ENCODE peak calls at places on chromosomes 5 and 9, in seven cellular contexts. X is NCI-H524 treated with DMSO at 0.1 percent for 48 hours, K is HTR-8/SVneo, N is NCI-H1417, M is Peyer's patch, P is adipocyte, A is type B pancreatic cell. Y is an unnamed sample.

GRCh38 chr9:8486095-8486494 is 686.5 kb upstream of the DMAC1 start:
- DNase-seq in K (no peak), N (peak; percentile 5), A (no peak), M (no peak), P (no peak), X (peak; percentile 2), Y (peak; percentile 45)

GRCh38 chr5:134236208-134236761 is 10.4 kb upstream of the PPP2CA start:
- DNase-seq in A (no peak), M (no peak), X (no peak), P (no peak), N (no peak), K (no peak), Y (no peak)

GRCh38 chr5:64506567-64507321 is 929 bp downstream of the RGS7BP start:
- DNase-seq in P (no peak), X (no peak), M (peak; percentile 55), K (no peak), A (no peak), N (peak; percentile 50), Y (no peak)

GRCh38 chr5:139363937-139364336 is 19.2 kb downstream of the SLC23A1 start:
- DNase-seq in N (no peak), P (no peak), X (no peak), M (no peak), K (no peak), A (no peak), Y (no peak)

GRCh38 chr5:25950681-25951080 is 1087.7 kb downstream of the CDH9 start:
- DNase-seq in A (no peak), X (no peak), P (no peak), M (no peak), N (no peak), K (no peak), Y (no peak)

GRCh38 chr5:81708889-81709288 is 42.0 kb downstream of the SSBP2 start:
- DNase-seq in A (no peak), X (no peak), K (no peak), M (no peak), P (no peak), N (no peak), Y (no peak)

GRCh38 chr5:152593388-152593787 is 188.3 kb upstream of the NMUR2 start:
- DNase-seq in N (no peak), P (no peak), X (no peak), K (no peak), M (no peak), A (no peak), Y (no peak)

GRCh38 chr5:141186897-141187512 is at the start of gene PCDHB9:
- DNase-seq in P (peak; percentile 79), K (peak; percentile 56), A (no peak), X (peak; percentile 55), M (no peak), N (peak; percentile 18), Y (no peak)

GRCh38 chr5:177545487-177546261 is 8.7 kb downstream of the FAM193B start:
- DNase-seq in M (peak; percentile 76), A (no peak), P (peak; percentile 95), X (no peak), N (no peak), K (no peak), Y (peak; percentile 37)

GRCh38 chr9:133168432-133168831 is 4.7 kb upstream of the GBGT1 start:
- DNase-seq in A (no peak), X (no peak), M (no peak), P (no peak), K (no peak), N (no peak), Y (peak; percentile 12)

GRCh38 chr9:1100945-1101344 is 50.8 kb downstream of the DMRT2 start:
- DNase-seq in K (no peak), N (no peak), A (no peak), X (no peak), P (peak; percentile 13), M (peak; percentile 45), Y (peak; percentile 56)

GRCh38 chr5:99034336-99034735 is 105.5 kb upstream of the CHD1 start:
- DNase-seq in P (peak; percentile 18), M (no peak), A (no peak), K (no peak), X (no peak), N (no peak), Y (peak; percentile 85)

GRCh38 chr9:113228130-113228665 is 6.9 kb downstream of the SLC31A1 start:
- DNase-seq in A (no peak), K (no peak), P (no peak), X (no peak), N (peak; percentile 2), M (no peak), Y (no peak)

GRCh38 chr5:168885324-168886120 is 306.4 kb upstream of the PANK3 start:
- DNase-seq in M (no peak), A (no peak), P (no peak), X (no peak), N (no peak), K (no peak), Y (no peak)

GRCh38 chr9:107639426-107639825 is 149.9 kb upstream of the KLF4 start:
- DNase-seq in P (no peak), K (no peak), A (no peak), M (no peak), N (peak; percentile 72), X (peak; percentile 24), Y (no peak)

GRCh38 chr5:75265731-75266130 is 29.1 kb upstream of the ANKRD31 start:
- DNase-seq in M (no peak), X (no peak), A (no peak), K (peak; percentile 19), N (no peak), P (peak; percentile 61), Y (no peak)

GRCh38 chr9:36862206-36863145 is 171.6 kb downstream of the PAX5 start:
- DNase-seq in P (peak; percentile 57), M (peak; percentile 62), K (peak; percentile 44), A (no peak), X (no peak), N (no peak), Y (peak; percentile 60)

GRCh38 chr9:94894111-94894699 is 167.7 kb downstream of the AOPEP start:
- DNase-seq in P (peak; percentile 45), M (no peak), N (no peak), X (no peak), K (no peak), A (no peak), Y (no peak)

GRCh38 chr5:76041863-76042262 is 41.3 kb upstream of the SV2C start:
- DNase-seq in X (no peak), A (no peak), K (peak; percentile 6), M (no peak), P (no peak), N (no peak), Y (no peak)

GRCh38 chr5:93100433-93100832 is 480.6 kb downstream of the NR2F1-AS1 start:
- DNase-seq in A (no peak), N (no peak), P (no peak), X (no peak), K (no peak), M (no peak), Y (no peak)

GRCh38 chr5:68994645-68995044 is 99.2 kb upstream of the SLC30A5 start:
- DNase-seq in P (peak; percentile 35), K (no peak), N (no peak), M (no peak), X (no peak), A (no peak), Y (no peak)

GRCh38 chr5:181184845-181185216 is 20.2 kb downstream of the TRIM7 start:
- DNase-seq in K (no peak), P (no peak), N (no peak), X (no peak), A (no peak), M (no peak), Y (no peak)

GRCh38 chr9:21904371-21904770 is 89.8 kb downstream of the CDKN2A start:
- DNase-seq in A (no peak), N (no peak), K (no peak), M (no peak), X (no peak), P (peak; percentile 30), Y (no peak)

GRCh38 chr9:89497181-89497963 is 541 bp downstream of the SEMA4D start:
- DNase-seq in P (no peak), K (no peak), A (no peak), M (peak; percentile 82), X (no peak), N (peak; percentile 68), Y (peak; percentile 54)

GRCh38 chr9:87751423-87751822 is 25.5 kb downstream of the CTSL start:
- DNase-seq in P (no peak), A (no peak), X (no peak), M (no peak), N (no peak), K (no peak), Y (no peak)

GRCh38 chr5:122929980-122930379 is 84.6 kb downstream of the SNX24 start:
- DNase-seq in M (no peak), X (no peak), A (no peak), N (no peak), K (no peak), P (no peak), Y (no peak)

GRCh38 chr9:70398145-70398556 is 16.3 kb downstream of the KLF9 start:
- DNase-seq in X (no peak), P (no peak), K (no peak), A (no peak), N (no peak), M (peak; percentile 69), Y (no peak)

GRCh38 chr5:33969572-33970452 is 14.7 kb downstream of the SLC45A2 start:
- DNase-seq in X (peak; percentile 20), P (peak; percentile 83), M (no peak), A (no peak), K (peak; percentile 87), N (peak; percentile 12), Y (no peak)

GRCh38 chr5:139453683-139454567 is 8.6 kb downstream of the ECSCR start:
- DNase-seq in K (no peak), A (no peak), X (no peak), P (no peak), N (no peak), M (no peak), Y (no peak)

GRCh38 chr5:149837680-149838269 is 106.8 kb downstream of the PDE6A start:
- DNase-seq in M (peak; percentile 71), X (no peak), K (peak; percentile 86), A (no peak), P (peak; percentile 83), N (peak; percentile 1), Y (peak; percentile 63)

GRCh38 chr5:58064799-58065198 is 395.1 kb downstream of the PLK2 start:
- DNase-seq in N (no peak), X (no peak), A (no peak), P (peak; percentile 5), K (no peak), M (no peak), Y (no peak)

GRCh38 chr5:6729400-6730310 is 16.4 kb downstream of the TENT4A start:
- DNase-seq in M (peak; percentile 67), N (peak; percentile 15), K (no peak), X (peak; percentile 58), A (no peak), P (no peak), Y (no peak)

GRCh38 chr9:89489548-89490527 is 8.1 kb downstream of the SEMA4D start:
- DNase-seq in K (no peak), N (no peak), M (no peak), A (no peak), X (no peak), P (no peak), Y (no peak)